ENCODE peak calls at places on chromosomes 3 and 15, in four cellular contexts. A is IMR-90, E is fibroblast of lung, Y is endothelial cell of umbilical vein. L is an unnamed sample.

GRCh38 chr3:42164635-42165034 is 73.5 kb downstream of the TRAK1 start:
- DNase-seq in A (no peak), E (no peak), Y (no peak), L (no peak)

GRCh38 chr3:34421762-34422161 is 623.3 kb downstream of the PDCD6IP start:
- DNase-seq in A (no peak), E (no peak), Y (peak; percentile 60), L (no peak)

GRCh38 chr15:40439461-40440299 is 1.1 kb upstream of the BAHD1 start:
- DNase-seq in A (peak; percentile 26), E (no peak), Y (peak; percentile 17), L (peak; percentile 29)

GRCh38 chr15:48186271-48186670 is 5.2 kb upstream of the CTXN2 start:
- DNase-seq in A (no peak), E (no peak), Y (no peak), L (no peak)

GRCh38 chr15:36221992-36222391 is 357.4 kb upstream of the CDIN1 start:
- DNase-seq in A (no peak), E (no peak), Y (no peak), L (no peak)

GRCh38 chr15:73941871-73942635 is 15.8 kb downstream of the LOXL1 start:
- DNase-seq in A (no peak), E (no peak), Y (no peak), L (no peak)

GRCh38 chr3:17032407-17033034 is 147.8 kb downstream of the PLCL2 start:
- DNase-seq in A (peak; percentile 36), E (peak; percentile 53), Y (peak; percentile 58), L (peak; percentile 35)

GRCh38 chr15:69145694-69146492 is 14.5 kb upstream of the GLCE start:
- DNase-seq in A (peak; percentile 21), E (peak; percentile 37), Y (no peak), L (no peak)

GRCh38 chr15:63264685-63265302 is 12.6 kb upstream of the APH1B start:
- DNase-seq in A (peak; percentile 83), E (peak; percentile 87), Y (no peak), L (no peak)

GRCh38 chr3:157574580-157574979 is 71.4 kb upstream of the VEPH1 start:
- DNase-seq in A (no peak), E (no peak), Y (no peak), L (no peak)

GRCh38 chr3:181176610-181177009 is 187.1 kb upstream of the DNAJC19 start:
- DNase-seq in A (peak; percentile 0), E (peak; percentile 43), Y (peak; percentile 79), L (peak; percentile 52)

GRCh38 chr3:179181021-179181472 is 32.9 kb downstream of the PIK3CA start:
- DNase-seq in A (peak; percentile 63), E (peak; percentile 85), Y (peak; percentile 77), L (no peak)

GRCh38 chr3:149813367-149814281 is 609 bp downstream of the RNF13 start:
- DNase-seq in A (peak; percentile 47), E (peak; percentile 42), Y (peak; percentile 71), L (peak; percentile 42)

GRCh38 chr3:187746479-187747335 is 1.4 kb upstream of the BCL6 start:
- DNase-seq in A (peak; percentile 49), E (peak; percentile 50), Y (no peak), L (peak; percentile 42)

GRCh38 chr3:24017305-24017704 is 72.2 kb downstream of the NR1D2 start:
- DNase-seq in A (no peak), E (no peak), Y (no peak), L (no peak)

GRCh38 chr3:80929576-80929975 is 831.9 kb downstream of the GBE1 start:
- DNase-seq in A (no peak), E (no peak), Y (no peak), L (no peak)

GRCh38 chr3:139173372-139174108 is 128.8 kb upstream of the PRR23C start:
- DNase-seq in A (no peak), E (peak; percentile 47), Y (peak; percentile 41), L (peak; percentile 3)

GRCh38 chr3:83632526-83632925 is 1326.3 kb upstream of the CADM2 start:
- DNase-seq in A (no peak), E (no peak), Y (no peak), L (no peak)

GRCh38 chr3:149468504-149469212 is 5.8 kb upstream of the TM4SF4 start:
- DNase-seq in A (no peak), E (peak; percentile 33), Y (peak; percentile 25), L (no peak)

GRCh38 chr3:15007681-15008141 is 57.4 kb downstream of the MRPS25 start:
- DNase-seq in A (peak; percentile 97), E (peak; percentile 88), Y (no peak), L (peak; percentile 64)

GRCh38 chr3:19808834-19809233 is 125.2 kb downstream of the EFHB start:
- DNase-seq in A (no peak), E (no peak), Y (no peak), L (no peak)

GRCh38 chr15:33091983-33092688 is 102.4 kb downstream of the FMN1 start:
- DNase-seq in A (peak; percentile 47), E (peak; percentile 91), Y (no peak), L (no peak)

GRCh38 chr15:80699981-80700380 is 4.9 kb downstream of the ABHD17C start:
- DNase-seq in A (peak; percentile 76), E (no peak), Y (no peak), L (no peak)

GRCh38 chr15:97748576-97748975 is 211.9 kb upstream of the ARRDC4 start:
- DNase-seq in A (no peak), E (no peak), Y (no peak), L (no peak)

GRCh38 chr3:170277833-170278586 is 55.8 kb downstream of the PRKCI start:
- DNase-seq in A (no peak), E (peak; percentile 21), Y (peak; percentile 15), L (no peak)

GRCh38 chr3:57983734-57984518 is 24.3 kb upstream of the FLNB start:
- DNase-seq in A (peak; percentile 95), E (peak; percentile 90), Y (peak; percentile 81), L (peak; percentile 90)

GRCh38 chr3:182925330-182925943 is 54.9 kb downstream of the DCUN1D1 start:
- DNase-seq in A (peak; percentile 66), E (peak; percentile 44), Y (no peak), L (peak; percentile 4)

GRCh38 chr3:16179771-16180736 is 5.6 kb downstream of the GALNT15 start:
- DNase-seq in A (peak; percentile 82), E (peak; percentile 50), Y (no peak), L (peak; percentile 47)

GRCh38 chr3:36992806-36993325 is at the start of gene EPM2AIP1:
- DNase-seq in A (no peak), E (no peak), Y (no peak), L (no peak)

GRCh38 chr3:53134631-53135232 is 4.5 kb upstream of the RFT1 start:
- DNase-seq in A (peak; percentile 63), E (peak; percentile 74), Y (peak; percentile 58), L (peak; percentile 59)

GRCh38 chr3:14141144-14141543 is 16.3 kb downstream of the TMEM43 start:
- DNase-seq in A (peak; percentile 50), E (no peak), Y (no peak), L (no peak)

GRCh38 chr15:56307180-56307579 is 58.0 kb upstream of the TEX9 start:
- DNase-seq in A (no peak), E (no peak), Y (no peak), L (no peak)

GRCh38 chr3:111761309-111761795 is 97.7 kb upstream of the PHLDB2 start:
- DNase-seq in A (peak; percentile 85), E (peak; percentile 87), Y (peak; percentile 29), L (peak; percentile 78)

GRCh38 chr15:65089206-65089824 is 12.8 kb downstream of the KBTBD13 start:
- DNase-seq in A (peak; percentile 68), E (peak; percentile 92), Y (no peak), L (no peak)

GRCh38 chr15:82799183-82799841 is 6.6 kb downstream of the FSD2 start:
- DNase-seq in A (no peak), E (no peak), Y (no peak), L (no peak)

GRCh38 chr15:82802497-82802896 is 3.4 kb downstream of the FSD2 start:
- DNase-seq in A (no peak), E (no peak), Y (no peak), L (no peak)

GRCh38 chr15:82793737-82794136 is 12.1 kb downstream of the FSD2 start:
- DNase-seq in A (no peak), E (no peak), Y (no peak), L (no peak)

GRCh38 chr15:82803793-82804574 is 1.9 kb downstream of the FSD2 start:
- DNase-seq in A (peak; percentile 15), E (no peak), Y (no peak), L (peak; percentile 41)

DNA sequence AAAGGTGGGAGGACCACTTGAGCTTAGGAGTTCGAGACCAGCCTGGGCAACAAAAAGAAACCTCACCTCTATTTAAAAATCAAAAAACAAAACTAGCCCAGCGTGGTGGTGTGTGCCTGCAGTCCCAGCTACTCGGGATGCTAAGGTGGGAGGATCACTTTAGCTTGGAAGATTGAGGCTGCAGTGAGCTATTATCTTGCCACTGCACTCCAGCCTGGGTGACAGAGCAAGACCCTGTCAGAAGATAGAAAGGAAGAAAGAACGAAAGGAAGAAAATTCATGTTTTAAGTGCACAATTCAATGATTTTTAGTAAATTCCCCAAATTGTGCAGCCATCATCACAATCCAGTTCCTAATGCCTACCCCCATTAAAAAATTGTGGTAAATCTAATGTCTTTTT is 7.8 kb downstream of the FSD2 start:
- DNase-seq in A (no peak), E (no peak), Y (no peak), L (no peak)
- H3K27ac ChIP-seq in A (no peak overlapping the region), E (no peak overlapping the region), Y (no peak overlapping the region), L (no peak overlapping the region)

GRCh38 chr15:38073278-38073930 is 139.0 kb downstream of the TMCO5A start:
- DNase-seq in A (peak; percentile 35), E (peak; percentile 60), Y (peak; percentile 51), L (no peak)
- H3K4me3 ChIP-seq in A (peak overlapping the region; percentile 28), E (peak overlapping the region; percentile 12), Y (no peak overlapping the region), L (peak overlapping the region; percentile 44)

DNA sequence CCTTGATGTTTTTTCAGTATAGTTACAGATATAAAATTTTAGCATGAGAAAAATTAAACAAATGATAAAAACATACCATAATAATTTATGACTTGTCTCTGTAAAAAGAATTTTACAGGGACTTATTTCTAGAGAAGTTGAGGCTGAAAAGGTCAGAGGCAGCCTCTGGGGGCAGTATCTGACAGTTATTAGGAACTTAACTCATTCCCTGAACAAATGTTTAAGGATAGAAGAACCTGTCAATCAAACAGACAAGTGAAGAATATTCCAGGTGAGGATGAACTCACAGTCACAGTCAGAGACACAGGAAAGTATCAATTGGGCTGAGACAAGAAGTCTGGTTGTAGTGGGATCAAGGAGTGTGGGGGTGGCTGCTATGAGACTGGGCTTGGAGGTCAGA is 7.3 kb downstream of the MYLK start:
- DNase-seq in A (no peak), E (no peak), Y (no peak), L (no peak)
- TF ChIP-seq CTCF in A (peak; percentile 21), E (no peak), Y (no peak), L (peak; percentile 43)

DNA sequence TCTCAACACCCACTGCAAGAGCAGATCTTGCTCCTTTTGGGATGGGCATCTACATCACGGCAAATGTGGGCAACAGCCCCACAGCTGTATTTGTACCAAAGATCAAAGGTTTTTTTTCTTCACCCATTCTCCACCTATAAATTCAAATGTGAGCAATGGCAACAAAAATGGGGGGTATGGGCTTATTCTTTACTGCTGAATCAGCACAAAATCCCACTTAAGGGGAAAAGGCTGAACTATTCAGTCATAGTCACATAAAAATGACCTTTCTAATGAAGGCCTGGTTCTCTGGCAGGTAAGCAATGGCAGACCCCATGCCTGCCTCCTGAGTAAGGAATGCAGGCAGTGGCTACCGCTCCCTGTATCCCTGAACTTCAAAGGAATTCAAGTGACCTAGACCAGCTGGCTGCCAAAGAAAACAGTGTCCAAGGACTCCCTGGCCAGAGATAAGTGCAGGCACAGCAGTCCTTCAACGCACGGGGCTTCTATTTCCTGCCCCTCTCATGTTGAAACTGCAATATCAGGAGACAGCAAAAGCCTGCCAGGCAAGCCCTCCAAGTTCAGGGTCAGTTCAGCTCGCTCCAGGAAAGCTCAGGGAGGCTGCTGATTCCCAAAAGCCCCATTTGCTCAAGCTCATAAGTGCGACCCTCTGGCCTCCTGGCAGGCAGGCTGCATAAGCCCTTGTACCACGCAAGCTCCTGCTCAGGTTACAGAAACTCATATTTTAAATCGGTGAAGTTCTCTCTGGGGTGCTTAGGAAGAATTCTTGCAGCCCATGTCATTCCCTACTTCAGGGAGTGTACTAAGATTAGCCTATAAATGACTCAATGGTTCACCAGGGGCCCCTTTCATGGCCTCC is 134.1 kb downstream of the PDZRN3 start:
- DNase-seq in A (peak; percentile 70), E (peak; percentile 54), Y (no peak), L (peak; percentile 53)
- H3K27ac ChIP-seq in A (no peak overlapping the region), E (no peak overlapping the region), Y (no peak overlapping the region), L (no peak overlapping the region)

L was measured in brain microvascular endothelial cell.